ENCODE peak calls at places on chromosomes 11 and 22, in nine cellular contexts. V is stomach, Q is Panc1, T is HCT116, E is sigmoid colon, R is suprapubic skin, D is GM12892, N is prostate gland, F is esophagus muscularis mucosa. L is an unnamed sample.

GRCh38 chr11:110076388-110076965 is 16.7 kb upstream of the ZC3H12C start:
- DNase-seq in V (no peak), Q (no peak), T (no peak), E (no peak), R (no peak), D (no peak), N (no peak), F (no peak), L (no peak)

GRCh38 chr11:76795285-76795935 is 12.3 kb downstream of the TSKU start:
- DNase-seq in V (peak; percentile 22), Q (no peak), T (no peak), E (no peak), R (peak; percentile 79), D (no peak), N (no peak), F (no peak), L (no peak)

GRCh38 chr11:104573431-104573830 is 324.8 kb downstream of the CASP12 start:
- DNase-seq in V (no peak), Q (no peak), T (no peak), E (no peak), R (no peak), D (no peak), N (no peak), F (no peak), L (no peak)

GRCh38 chr11:73680687-73681086 is 34.3 kb downstream of the PLEKHB1 start:
- DNase-seq in V (no peak), Q (no peak), T (no peak), E (no peak), R (no peak), D (no peak), N (peak; percentile 19), F (no peak), L (no peak)

GRCh38 chr22:44516841-44517240 is 18.8 kb upstream of the RTL6 start:
- DNase-seq in V (no peak), Q (no peak), T (no peak), E (no peak), R (no peak), D (no peak), N (no peak), F (peak; percentile 17), L (no peak)

GRCh38 chr11:86453290-86454030 is 78.8 kb downstream of the CCDC81 start:
- DNase-seq in V (no peak), Q (no peak), T (no peak), E (no peak), R (no peak), D (no peak), N (no peak), F (peak; percentile 26), L (no peak)

GRCh38 chr11:15627560-15627959 is 512.8 kb downstream of the INSC start:
- DNase-seq in V (no peak), Q (no peak), T (no peak), E (no peak), R (no peak), D (no peak), N (no peak), F (no peak), L (no peak)

GRCh38 chr22:20805972-20806471 is 32.1 kb downstream of the SERPIND1 start:
- DNase-seq in V (no peak), Q (no peak), T (no peak), E (no peak), R (peak; percentile 43), D (no peak), N (no peak), F (no peak), L (no peak)

GRCh38 chr22:42785706-42786499 is 65.2 kb upstream of the A4GALT start:
- DNase-seq in V (no peak), Q (no peak), T (no peak), E (no peak), R (no peak), D (no peak), N (no peak), F (no peak), L (no peak)

GRCh38 chr11:93756748-93757147 is 15.3 kb downstream of the C11orf54 start:
- DNase-seq in V (no peak), Q (no peak), T (no peak), E (no peak), R (no peak), D (no peak), N (no peak), F (no peak), L (no peak)

GRCh38 chr11:30435488-30435887 is 112.6 kb downstream of the ARL14EP start:
- DNase-seq in V (no peak), Q (no peak), T (no peak), E (no peak), R (no peak), D (no peak), N (peak; percentile 72), F (no peak), L (no peak)

GRCh38 chr11:66720223-66720898 is 8.7 kb downstream of the SPTBN2 start:
- DNase-seq in V (peak; percentile 52), Q (no peak), T (peak; percentile 83), E (no peak), R (no peak), D (no peak), N (peak; percentile 62), F (no peak), L (no peak)
- TF ChIP-seq POLR2AphosphoS5 in V (peak; percentile 23), Q (no peak), T (peak; percentile 92), E (no peak), R (no peak), D (no peak), N (no peak), F (no peak), L (no peak)

GRCh38 chr22:36560001-36560400 is 31.0 kb upstream of the EIF3D start:
- DNase-seq in V (no peak), Q (no peak), T (no peak), E (no peak), R (no peak), D (no peak), N (no peak), F (no peak), L (no peak)

GRCh38 chr22:36563001-36563400 is 34.0 kb upstream of the EIF3D start:
- DNase-seq in V (no peak), Q (no peak), T (no peak), E (no peak), R (no peak), D (no peak), N (no peak), F (no peak), L (no peak)

GRCh38 chr22:36562261-36562835 is 33.4 kb upstream of the EIF3D start:
- DNase-seq in V (peak; percentile 38), Q (no peak), T (no peak), E (no peak), R (no peak), D (no peak), N (no peak), F (no peak), L (no peak)

GRCh38 chr22:36563444-36563843 is 34.5 kb upstream of the EIF3D start:
- DNase-seq in V (no peak), Q (no peak), T (no peak), E (no peak), R (no peak), D (no peak), N (no peak), F (no peak), L (no peak)

DNA sequence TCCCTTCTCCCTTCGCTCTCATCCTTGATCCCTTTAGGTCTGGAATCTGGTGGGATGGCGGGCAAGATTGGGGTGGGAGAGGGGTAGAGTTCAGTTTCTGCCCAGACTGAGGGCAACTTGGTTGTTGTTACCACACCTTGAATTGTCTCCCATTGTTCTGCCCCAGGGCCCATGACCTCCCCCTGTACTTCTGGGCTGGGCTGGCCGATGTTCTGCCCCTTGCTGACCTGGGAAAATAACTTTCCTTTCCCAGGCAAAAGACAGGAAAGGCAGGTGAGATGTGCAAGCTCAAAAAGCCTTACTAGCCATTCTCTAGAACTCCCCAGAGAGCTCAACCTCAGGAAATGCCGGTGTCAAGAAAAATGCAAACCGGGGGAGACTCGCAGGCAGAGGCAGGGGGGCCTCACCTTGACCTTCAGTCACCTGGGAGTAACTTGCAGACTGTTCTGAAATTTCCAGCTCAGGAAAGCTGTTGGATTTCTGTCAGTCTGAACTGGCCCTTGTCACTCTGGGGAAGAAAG is 32.4 kb upstream of the EIF3D start:
- DNase-seq in V (no peak), Q (no peak), T (no peak), E (no peak), R (no peak), D (no peak), N (no peak), F (no peak), L (no peak)
- TF ChIP-seq POLR2AphosphoS5 in V (no peak), Q (no peak), T (no peak), E (no peak), R (no peak), D (no peak), N (no peak), F (no peak), L (no peak)

DNA sequence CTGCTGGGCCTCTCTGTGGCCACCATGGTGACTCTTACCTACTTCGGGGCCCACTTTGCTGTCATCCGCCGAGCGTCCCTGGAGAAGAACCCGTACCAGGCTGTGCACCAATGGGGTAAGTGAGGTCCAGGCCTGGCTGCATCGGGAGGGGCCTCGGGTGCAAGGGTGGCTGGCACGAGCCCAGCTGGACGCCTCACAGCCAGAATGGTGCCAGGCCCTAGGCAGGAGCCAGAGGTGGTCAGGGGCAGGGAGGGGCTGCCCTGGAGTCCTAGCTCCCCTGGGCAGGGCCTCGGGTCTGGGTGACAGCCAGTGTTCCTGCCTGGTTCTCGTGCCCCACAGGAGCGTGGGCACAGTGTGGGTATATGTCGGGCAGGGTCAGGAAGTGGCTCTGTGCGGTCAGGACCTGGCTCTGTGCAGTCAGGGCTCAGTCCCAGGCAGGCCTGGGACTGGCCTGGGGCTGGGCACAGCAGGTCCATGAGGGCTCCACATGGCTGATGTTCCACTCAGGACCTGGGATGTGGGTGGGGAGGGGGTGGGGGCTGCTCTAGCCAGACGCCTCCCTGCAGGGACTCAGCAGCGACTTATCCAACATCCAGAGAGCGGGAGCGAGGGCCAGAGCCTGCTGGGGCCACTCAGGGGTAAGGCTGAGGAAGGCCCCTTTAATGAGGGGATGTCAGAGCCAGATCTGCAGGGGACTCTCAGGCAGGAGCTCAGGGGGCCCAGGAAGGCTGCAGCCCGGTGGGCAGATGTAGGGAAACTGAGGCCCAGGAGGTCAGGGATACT is 1.2 kb downstream of the TSPAN32 start:
- DNase-seq in V (peak; percentile 89), Q (no peak), T (no peak), E (peak; percentile 76), R (peak; percentile 78), D (no peak), N (no peak), F (no peak), L (no peak)
- TF ChIP-seq POLR2AphosphoS5 in V (no peak), Q (no peak), T (no peak), E (no peak), R (no peak), D (no peak), N (no peak), F (no peak), L (no peak)

DNA sequence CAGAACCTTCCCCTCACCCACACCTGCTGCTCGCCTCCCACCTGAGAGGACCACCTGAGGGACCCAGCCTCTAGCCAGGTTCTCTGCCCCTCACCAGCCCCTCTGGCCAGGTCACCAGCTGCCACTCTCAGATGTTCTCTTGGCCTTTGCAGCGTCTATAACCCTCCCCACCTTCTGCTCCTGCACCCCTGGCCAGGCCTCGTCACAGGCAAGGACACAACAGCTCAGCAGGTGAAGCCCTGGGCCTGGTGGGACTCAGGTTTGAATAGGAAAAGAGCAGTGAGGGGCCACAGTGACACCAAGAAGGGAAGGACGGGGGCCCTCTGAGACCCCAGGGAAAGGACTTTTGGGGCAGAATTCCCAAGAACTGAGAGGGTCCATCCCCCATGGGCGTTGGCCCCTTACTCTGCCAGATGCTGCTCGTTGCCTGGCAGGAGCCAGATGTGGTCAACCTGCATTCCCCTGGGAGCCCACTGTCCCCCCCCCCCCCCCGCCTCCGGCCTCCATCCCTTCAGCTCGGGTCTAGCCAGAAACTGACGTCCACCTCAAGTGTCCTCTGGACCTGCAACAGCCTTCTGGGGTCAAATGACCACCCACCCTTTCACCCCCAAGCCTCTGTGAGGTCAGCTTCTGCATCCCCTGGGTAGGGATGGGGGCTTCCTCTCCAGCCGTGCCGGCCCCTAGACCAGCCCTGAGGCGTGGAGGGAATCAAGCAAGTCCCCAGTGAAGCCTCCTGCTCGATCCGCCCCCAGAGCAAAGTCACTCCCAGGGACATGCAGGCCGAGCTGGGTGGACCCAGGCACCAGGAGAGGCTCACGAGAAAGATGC is 28.7 kb downstream of the SBF1 start:
- DNase-seq in V (no peak), Q (no peak), T (no peak), E (no peak), R (no peak), D (no peak), N (no peak), F (no peak), L (no peak)
- TF ChIP-seq POLR2AphosphoS5 in V (no peak), Q (no peak), T (no peak), E (no peak), R (no peak), D (no peak), N (no peak), F (no peak), L (no peak)

L was measured in GM12891.